ENCODE peak calls at places on chromosomes 5 and 9, in eight cellular contexts. Q is tibial nerve; N is H54; W is fibroblast of the aortic adventitia; U is activated CD8-positive, alpha-beta memory T cell treated with anti-CD3 and anti-CD28 coated beads for 4 hours; V is NCI-H460; A is GM19239; T is NCI-H1417. K is an unnamed sample.

GRCh38 chr5:55227738-55228430 is 769 bp upstream of the MCIDAS start:
- DNase-seq in U (no peak), W (no peak), A (no peak), Q (no peak), N (no peak), T (no peak), V (no peak), K (no peak)

GRCh38 chr5:64865662-64866061 is 96.9 kb downstream of the CWC27 start:
- DNase-seq in U (no peak), W (no peak), T (no peak), Q (no peak), V (no peak), A (no peak), N (no peak), K (no peak)

GRCh38 chr9:36258170-36258988 is at the start of gene GNE:
- DNase-seq in U (peak), W (peak), T (no peak), Q (peak), V (peak), A (peak), N (peak), K (peak)

GRCh38 chr5:176724472-176724871 is 77.2 kb downstream of the TSPAN17 start:
- DNase-seq in T (peak), U (no peak), N (no peak), W (no peak), Q (no peak), A (no peak), V (no peak), K (no peak)

GRCh38 chr5:150781706-150782614 is 3.4 kb downstream of the SMIM3 start:
- DNase-seq in A (no peak), W (peak), U (no peak), T (no peak), Q (peak), V (no peak), N (peak), K (no peak)

GRCh38 chr9:124530216-124530615 is 23.0 kb upstream of the NR5A1 start:
- DNase-seq in N (no peak), T (no peak), Q (no peak), V (no peak), U (no peak), A (no peak), W (no peak), K (no peak)

GRCh38 chr5:57318251-57318650 is 144.4 kb downstream of the GPBP1 start:
- DNase-seq in N (no peak), T (no peak), V (no peak), W (no peak), A (no peak), Q (no peak), U (no peak), K (no peak)

GRCh38 chr9:69433426-69433825 is 108.4 kb downstream of the ENTREP1 start:
- DNase-seq in W (no peak), A (no peak), N (peak), Q (no peak), V (no peak), U (no peak), T (no peak), K (no peak)

GRCh38 chr9:36939655-36940578 is 94.2 kb downstream of the PAX5 start:
- DNase-seq in V (no peak), U (no peak), W (no peak), N (no peak), Q (no peak), A (no peak), T (peak), K (no peak)

GRCh38 chr9:34628656-34629491 is at the start of gene ARID3C:
- DNase-seq in T (peak), A (no peak), Q (no peak), W (no peak), N (no peak), V (no peak), U (no peak), K (no peak)

GRCh38 chr9:29691758-29692407 is 2118.6 kb upstream of the C9orf72 start:
- DNase-seq in U (no peak), T (no peak), Q (no peak), W (peak), A (no peak), N (peak), V (peak), K (no peak)

GRCh38 chr5:42950466-42951168 is 89.5 kb downstream of the ANXA2R start:
- DNase-seq in Q (peak), T (no peak), V (peak), W (peak), U (peak), A (peak), N (peak), K (peak)